ENCODE peak calls at places on chromosomes 13 and 19, in eight cellular contexts. A, O, B, Q, T, N, X and Z are unnamed samples.

GRCh38 chr19:29449371-29449770 is 76.4 kb upstream of the VSTM2B start:
- DNase-seq in T (no peak), N (no peak), X (no peak), O (no peak), B (no peak), Q (no peak), A (no peak), Z (no peak)

GRCh38 chr19:42249149-42249750 is 5.7 kb downstream of the ERF start:
- DNase-seq in N (no peak), Q (no peak), B (no peak), O (no peak), T (no peak), X (no peak), A (no peak), Z (no peak)

GRCh38 chr19:44607049-44607448 is 6.3 kb upstream of the IGSF23 start:
- DNase-seq in B (no peak), T (peak), N (no peak), X (no peak), Q (no peak), A (no peak), O (peak), Z (no peak)

GRCh38 chr19:18401580-18402112 is 4.2 kb upstream of the LRRC25 start:
- DNase-seq in X (peak), B (no peak), A (peak), Q (no peak), N (no peak), O (peak), T (peak), Z (peak)

GRCh38 chr19:29040951-29041350 is 172.0 kb downstream of the UQCRFS1 start:
- DNase-seq in O (no peak), X (no peak), B (no peak), N (no peak), A (no peak), Q (no peak), T (peak), Z (no peak)

GRCh38 chr13:44199627-44200207 is 173.9 kb upstream of the SERP2 start:
- DNase-seq in B (no peak), Q (no peak), T (no peak), X (no peak), N (no peak), O (no peak), A (no peak), Z (peak)

GRCh38 chr13:28161370-28161769 is 23.0 kb downstream of the PAN3 start:
- DNase-seq in Q (no peak), B (no peak), O (peak), X (no peak), A (peak), T (peak), N (no peak), Z (no peak)

GRCh38 chr13:50410921-50411712 is 395.9 kb downstream of the KCNRG start:
- DNase-seq in Q (peak), A (peak), X (no peak), O (peak), B (peak), T (peak), N (no peak), Z (peak)

GRCh38 chr13:48804836-48805601 is 151.3 kb downstream of the CYSLTR2 start:
- DNase-seq in X (no peak), N (peak), B (no peak), A (peak), O (no peak), T (peak), Q (no peak), Z (no peak)

GRCh38 chr13:24212254-24212653 is 51.7 kb downstream of the SPATA13 start:
- DNase-seq in B (no peak), O (no peak), N (no peak), A (no peak), X (no peak), Q (no peak), T (no peak), Z (no peak)

GRCh38 chr13:82627183-82627582 is 1255.1 kb downstream of the SLITRK1 start:
- DNase-seq in X (no peak), B (no peak), O (no peak), A (no peak), T (no peak), Q (no peak), N (no peak), Z (no peak)

GRCh38 chr13:100707818-100708740 is 33.5 kb upstream of the TMTC4 start:
- DNase-seq in Q (no peak), T (peak), B (no peak), O (no peak), A (peak), N (no peak), X (no peak), Z (no peak)

GRCh38 chr13:39317284-39317683 is 279.0 kb downstream of the NHLRC3 start:
- DNase-seq in A (no peak), B (no peak), N (no peak), Q (no peak), O (no peak), T (no peak), X (no peak), Z (no peak)

GRCh38 chr19:4326215-4326836 is 12.3 kb downstream of the STAP2 start:
- DNase-seq in Q (no peak), B (no peak), T (no peak), X (no peak), N (no peak), O (no peak), A (no peak), Z (no peak)

GRCh38 chr13:32642858-32643257 is 56.6 kb downstream of the PDS5B start:
- DNase-seq in N (no peak), O (no peak), X (no peak), A (no peak), T (no peak), Q (no peak), B (no peak), Z (no peak)

GRCh38 chr13:108226184-108226583 is 8.0 kb downstream of the ABHD13 start:
- DNase-seq in Q (no peak), X (no peak), N (no peak), B (no peak), A (no peak), T (no peak), O (no peak), Z (no peak)

GRCh38 chr13:99656843-99657506 is 155.7 kb downstream of the TM9SF2 start:
- DNase-seq in N (peak), O (peak), B (no peak), Q (no peak), X (no peak), T (no peak), A (no peak), Z (no peak)

GRCh38 chr13:109720758-109721184 is 65.6 kb downstream of the IRS2 start:
- DNase-seq in T (no peak), O (no peak), A (no peak), X (no peak), B (no peak), N (no peak), Q (no peak), Z (no peak)

GRCh38 chr19:34489175-34489574 is 7.6 kb downstream of the WTIP start:
- DNase-seq in A (no peak), N (no peak), Q (no peak), X (no peak), B (no peak), O (no peak), T (no peak), Z (no peak)

GRCh38 chr13:49877629-49878218 is 58.4 kb downstream of the SPRYD7 start:
- DNase-seq in X (no peak), O (no peak), B (no peak), A (no peak), T (no peak), Q (no peak), N (no peak), Z (no peak)

GRCh38 chr19:48529156-48529555 is 17.5 kb upstream of the LMTK3 start:
- DNase-seq in A (no peak), O (no peak), N (no peak), X (no peak), B (no peak), Q (no peak), T (no peak), Z (no peak)

GRCh38 chr13:23432589-23432988 is 913 bp downstream of the SACS start:
- DNase-seq in T (no peak), A (peak), N (no peak), X (no peak), Q (no peak), O (no peak), B (no peak), Z (no peak)

GRCh38 chr13:72384879-72385278 is 342.6 kb downstream of the MZT1 start:
- DNase-seq in Q (no peak), O (no peak), A (no peak), X (no peak), N (no peak), B (no peak), T (peak), Z (no peak)

GRCh38 chr19:45097776-45098520 is 5.0 kb downstream of the PPP1R37 start:
- DNase-seq in X (no peak), T (peak), B (peak), A (peak), O (peak), Q (no peak), N (no peak), Z (peak)

GRCh38 chr19:18833849-18834643 is 2.3 kb downstream of the UPF1 start:
- DNase-seq in T (peak), O (no peak), Q (no peak), N (no peak), X (no peak), A (no peak), B (no peak), Z (no peak)

GRCh38 chr19:18445252-18445948 is 7.5 kb upstream of the ISYNA1 start:
- DNase-seq in A (no peak), O (no peak), Q (no peak), B (no peak), T (no peak), N (no peak), X (no peak), Z (no peak)

GRCh38 chr19:3282155-3282554 is 57.7 kb downstream of the CELF5 start:
- DNase-seq in N (no peak), B (no peak), O (no peak), A (no peak), T (no peak), X (no peak), Q (no peak), Z (no peak)

GRCh38 chr19:5903054-5903501 is 512 bp downstream of the NDUFA11 start:
- DNase-seq in N (peak), T (peak), O (no peak), B (peak), Q (no peak), X (no peak), A (no peak), Z (no peak)

GRCh38 chr13:67619987-67620386 is 389.9 kb upstream of the PCDH9 start:
- DNase-seq in A (peak), O (peak), N (no peak), B (peak), Q (no peak), X (no peak), T (peak), Z (no peak)

GRCh38 chr19:5048727-5049553 is 80.0 kb downstream of the KDM4B start:
- DNase-seq in X (no peak), Q (peak), O (peak), T (peak), B (peak), A (no peak), N (no peak), Z (no peak)

GRCh38 chr19:5608271-5608666 is 14.3 kb downstream of the SAFB2 start:
- DNase-seq in Q (no peak), O (no peak), N (no peak), T (peak), X (no peak), B (no peak), A (no peak), Z (no peak)

GRCh38 chr19:14305706-14306105 is 75.5 kb upstream of the ADGRE5 start:
- DNase-seq in A (no peak), B (no peak), X (no peak), O (no peak), N (no peak), Q (no peak), T (no peak), Z (no peak)

GRCh38 chr13:48500652-48501197 is 32.2 kb downstream of the RCBTB2 start:
- DNase-seq in Q (no peak), N (no peak), A (no peak), B (peak), T (peak), X (no peak), O (peak), Z (no peak)

GRCh38 chr19:13556552-13556951 is 50.3 kb upstream of the CACNA1A start:
- DNase-seq in A (no peak), O (no peak), Q (no peak), N (no peak), T (no peak), B (no peak), X (no peak), Z (no peak)

GRCh38 chr13:43787998-43788397 is 1.2 kb upstream of the ENOX1 start:
- DNase-seq in N (no peak), T (peak), B (no peak), Q (no peak), O (peak), X (no peak), A (no peak), Z (no peak)